ENCODE peak calls at places on chromosomes 12 and 14, in five cellular contexts. M is stomach, L is ovary, P is spleen, O is right lobe of liver. J is an unnamed sample.

GRCh38 chr12:107884769-107885694 is 110.5 kb downstream of the ASCL4 start:
- DNase-seq in M (peak; percentile 67), O (peak; percentile 53), L (no peak), P (no peak), J (peak; percentile 38)

GRCh38 chr12:40106655-40107054 is 774 bp upstream of the SLC2A13 start:
- DNase-seq in L (no peak), P (no peak), O (no peak), M (no peak), J (no peak)

GRCh38 chr12:18683603-18684002 is 54.2 kb downstream of the PLCZ1 start:
- DNase-seq in O (no peak), L (no peak), P (no peak), M (no peak), J (no peak)

GRCh38 chr12:62190921-62191746 is 69.1 kb upstream of the USP15 start:
- DNase-seq in O (no peak), P (peak; percentile 83), L (peak; percentile 27), M (no peak), J (no peak)

GRCh38 chr12:7934560-7935463 is 1.2 kb downstream of the SLC2A3 start:
- DNase-seq in L (peak; percentile 34), M (no peak), O (peak; percentile 42), P (no peak), J (no peak)

GRCh38 chr12:125271850-125272249 is 206.6 kb downstream of the AACS start:
- DNase-seq in L (no peak), M (no peak), O (no peak), P (no peak), J (no peak)

GRCh38 chr12:28767836-28768348 is 381.2 kb upstream of the FAR2 start:
- DNase-seq in M (no peak), P (no peak), O (no peak), L (no peak), J (no peak)

GRCh38 chr14:21317433-21317832 is 37.5 kb downstream of the RPGRIP1 start:
- DNase-seq in O (no peak), P (no peak), M (no peak), L (no peak), J (no peak)

GRCh38 chr12:75444444-75445136 is 36.0 kb upstream of the GLIPR1 start:
- DNase-seq in P (no peak), L (no peak), M (no peak), O (no peak), J (no peak)

GRCh38 chr14:76262591-76262990 is 110.9 kb downstream of the GPATCH2L start:
- DNase-seq in L (no peak), M (no peak), O (no peak), P (no peak), J (no peak)

GRCh38 chr12:84550518-84550917 is 362.1 kb downstream of the SLC6A15 start:
- DNase-seq in M (no peak), L (no peak), P (no peak), O (no peak), J (no peak)

GRCh38 chr14:100031506-100032281 is 33.5 kb upstream of the EVL start:
- DNase-seq in L (no peak), M (no peak), P (no peak), O (no peak), J (peak; percentile 60)

GRCh38 chr12:17511369-17511768 is 578.6 kb downstream of the RERGL start:
- DNase-seq in L (no peak), P (no peak), M (no peak), O (no peak), J (no peak)

GRCh38 chr12:98296462-98297079 is 218.8 kb upstream of the TMPO start:
- DNase-seq in P (no peak), O (no peak), M (no peak), L (no peak), J (no peak)

GRCh38 chr12:119673634-119674033 is 5.7 kb downstream of the PRKAB1 start:
- DNase-seq in P (no peak), M (no peak), L (no peak), O (no peak), J (no peak)

GRCh38 chr14:54040851-54041250 is 84.2 kb upstream of the BMP4 start:
- DNase-seq in O (no peak), M (no peak), P (no peak), L (no peak), J (no peak)

GRCh38 chr12:4215862-4216541 is 57.6 kb upstream of the CCND2 start:
- DNase-seq in O (no peak), P (no peak), L (no peak), M (no peak), J (no peak)
- TF ChIP-seq POLR2A in O (no peak), P (no peak), L (no peak), M (no peak), J (no peak)

GRCh38 chr12:94261781-94262180 is 113.4 kb downstream of the PLXNC1 start:
- DNase-seq in M (no peak), O (no peak), L (no peak), P (no peak), J (no peak)

GRCh38 chr12:94260717-94261116 is 112.3 kb downstream of the PLXNC1 start:
- DNase-seq in L (no peak), P (no peak), M (no peak), O (no peak), J (no peak)

GRCh38 chr12:94260017-94260416 is 111.6 kb downstream of the PLXNC1 start:
- DNase-seq in P (no peak), L (no peak), O (no peak), M (no peak), J (no peak)

GRCh38 chr12:94262228-94263010 is 114.0 kb downstream of the PLXNC1 start:
- DNase-seq in M (peak; percentile 68), L (peak; percentile 95), O (peak; percentile 63), P (peak; percentile 93), J (peak; percentile 57)

DNA sequence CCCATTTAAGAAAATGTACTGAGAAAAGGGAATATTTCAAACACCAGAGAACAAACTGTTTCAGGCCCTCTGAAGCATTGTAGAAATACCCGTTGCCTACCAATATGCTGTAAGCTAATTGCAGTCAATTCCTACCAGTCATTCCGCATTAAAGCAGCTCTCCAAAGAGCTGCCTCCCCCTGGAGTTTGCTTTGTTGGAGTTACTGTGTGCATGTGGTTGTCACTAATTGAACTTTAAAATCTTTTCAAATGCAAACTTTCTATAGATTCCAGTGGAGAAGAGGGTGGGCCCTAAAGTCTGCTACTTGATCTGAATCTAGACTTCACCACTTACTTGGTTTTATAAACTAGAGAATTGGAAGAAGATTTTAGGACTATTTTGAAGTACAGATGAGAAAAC is 112.7 kb downstream of the PLXNC1 start:
- DNase-seq in L (no peak), O (no peak), P (no peak), M (no peak), J (no peak)
- H3K27ac ChIP-seq in L (peak overlapping the region; percentile 82), O (no peak overlapping the region), P (peak overlapping the region; percentile 89), M (no peak overlapping the region), J (no peak overlapping the region)

GRCh38 chr14:55191101-55191880 is at the start of gene DLGAP5:
- DNase-seq in P (peak; percentile 95), O (peak; percentile 92), M (peak; percentile 92), L (peak; percentile 92), J (peak; percentile 92)
- TF ChIP-seq POLR2A in P (no peak), O (peak; percentile 15), M (no peak), L (no peak), J (peak; percentile 73)

DNA sequence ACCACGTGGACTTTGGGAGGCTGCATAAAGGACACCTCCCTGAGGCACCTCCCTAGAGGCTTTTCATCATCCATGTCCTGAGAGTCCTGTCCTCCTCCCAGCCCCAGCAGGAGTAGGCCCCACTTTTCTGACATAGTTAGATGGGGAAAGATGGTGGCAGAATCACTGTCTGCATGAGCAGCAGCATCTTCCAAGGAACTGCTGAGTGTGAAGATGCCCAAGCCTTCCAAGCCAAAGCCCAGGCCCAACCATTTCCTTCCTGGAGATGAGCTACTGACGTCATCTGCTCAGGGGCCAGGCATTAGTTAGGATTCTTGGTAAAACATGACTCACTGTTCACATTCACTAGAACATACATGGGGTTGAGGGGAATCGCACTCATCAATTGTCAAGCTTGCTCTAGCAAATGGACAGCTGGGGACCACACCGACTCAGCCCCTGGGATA is 37.3 kb downstream of the VDR start:
- DNase-seq in O (no peak), M (no peak), L (no peak), P (peak; percentile 42), J (no peak)
- H3K27ac ChIP-seq in O (no peak overlapping the region), M (no peak overlapping the region), L (no peak overlapping the region), P (peak overlapping the region; percentile 54), J (no peak overlapping the region)

GRCh38 chr12:96425321-96425720 is 25.1 kb upstream of the CDK17 start:
- DNase-seq in O (no peak), L (no peak), P (no peak), M (no peak), J (no peak)
- TF ChIP-seq POLR2A in O (no peak), L (no peak), P (no peak), M (no peak), J (no peak)

DNA sequence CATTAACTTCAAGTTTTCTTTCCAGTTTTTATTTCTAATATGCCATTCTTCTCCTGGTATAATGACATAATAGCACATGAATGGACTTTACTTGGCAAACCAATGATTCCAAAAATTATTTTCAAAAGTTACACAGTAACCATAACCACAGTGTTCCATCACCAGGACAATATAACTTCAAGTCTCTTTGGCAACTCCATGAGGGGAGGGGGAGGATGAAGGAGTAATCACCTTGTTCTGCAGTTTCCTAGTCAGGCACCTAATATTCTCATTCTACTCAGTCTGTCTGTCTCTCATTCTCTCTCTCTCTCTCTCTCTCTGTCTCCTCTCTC is 66.6 kb downstream of the BTG1 start:
- DNase-seq in P (no peak), L (no peak), O (no peak), M (no peak), J (no peak)
- H3K27ac ChIP-seq in P (no peak overlapping the region), L (no peak overlapping the region), O (no peak overlapping the region), M (no peak overlapping the region), J (no peak overlapping the region)

DNA sequence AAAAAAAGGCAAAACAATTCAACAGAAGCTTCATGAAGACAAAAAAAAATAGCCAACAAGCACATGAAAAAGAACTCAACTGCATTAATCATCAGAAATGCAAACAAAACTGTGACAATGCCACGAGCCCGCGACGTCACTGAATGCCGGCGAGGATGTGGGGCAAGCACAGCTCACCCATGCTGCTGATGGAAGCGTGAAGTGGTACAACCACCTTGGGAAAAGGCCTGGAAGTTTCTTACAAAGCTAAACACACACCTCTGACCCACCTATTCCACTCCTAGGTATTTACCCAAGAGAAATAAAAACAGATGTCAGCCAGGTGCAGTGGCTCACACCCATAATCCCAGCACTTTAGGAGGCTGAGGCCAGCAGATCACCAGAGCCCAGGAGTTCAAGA is 10.5 kb downstream of the BTBD6 start:
- DNase-seq in M (peak; percentile 65), P (no peak), L (no peak), O (no peak), J (no peak)
- TF ChIP-seq POLR2A in M (no peak), P (no peak), L (no peak), O (no peak), J (no peak)

GRCh38 chr14:92460916-92461579 is 52.5 kb upstream of the RIN3 start:
- DNase-seq in O (no peak), P (no peak), L (no peak), M (peak; percentile 24), J (no peak)
- H3K27ac ChIP-seq in O (no peak overlapping the region), P (peak overlapping the region; percentile 88), L (no peak overlapping the region), M (peak overlapping the region; percentile 35), J (no peak overlapping the region)

DNA sequence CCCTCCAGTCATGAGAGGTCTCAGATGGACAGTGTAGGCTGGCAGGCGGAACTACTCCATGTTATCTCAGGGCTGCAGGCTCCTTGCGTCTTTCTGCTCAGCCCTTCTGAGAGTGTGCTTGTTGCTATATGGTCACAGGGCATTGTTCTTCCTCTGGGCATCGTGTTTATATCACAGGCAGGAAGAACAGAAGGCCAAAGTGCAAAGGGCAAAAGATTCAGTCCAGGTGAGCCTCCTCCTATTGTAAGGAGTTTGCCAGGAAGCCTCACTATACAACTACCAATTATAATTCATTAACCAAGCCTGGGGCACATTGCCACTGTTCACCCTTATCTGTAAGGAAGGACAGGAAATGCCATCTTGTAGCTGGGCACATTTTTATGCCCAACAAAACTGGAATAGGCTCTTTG is 195.5 kb upstream of the KITLG start:
- DNase-seq in L (no peak), M (no peak), P (no peak), O (peak; percentile 52), J (no peak)
- TF ChIP-seq POLR2A in L (no peak), M (no peak), P (no peak), O (no peak), J (no peak)

J was measured in prostate gland.